ENCODE peak calls at places on chromosomes 7 and 10, in six cellular contexts. O is PC-3, L is transverse colon, M is HFFc6, T is colonic mucosa, I is HFF-Myc. H is an unnamed sample.

GRCh38 chr7:103989200-103989784 is at the start of gene RELN:
- DNase-seq in O (no peak), L (no peak), M (no peak), T (no peak), I (no peak), H (no peak)

GRCh38 chr7:69105981-69106380 is 492.3 kb upstream of the AUTS2 start:
- DNase-seq in O (no peak), L (no peak), M (no peak), T (no peak), I (no peak), H (no peak)

GRCh38 chr7:151012921-151013347 is 11.4 kb downstream of the ATG9B start:
- DNase-seq in O (peak), L (no peak), M (no peak), T (no peak), I (no peak), H (no peak)

GRCh38 chr10:24645784-24646183 is 77.9 kb downstream of the ARHGAP21 start:
- DNase-seq in O (peak), L (no peak), M (peak), T (no peak), I (no peak), H (no peak)

GRCh38 chr10:123911866-123912265 is 20.3 kb upstream of the CPXM2 start:
- DNase-seq in O (no peak), L (no peak), M (no peak), T (no peak), I (no peak), H (no peak)

GRCh38 chr7:101934618-101935017 is 117.2 kb downstream of the CUX1 start:
- DNase-seq in O (no peak), L (peak), M (no peak), T (peak), I (no peak), H (no peak)

GRCh38 chr10:106980711-106981460 is 183.6 kb downstream of the SORCS1 start:
- DNase-seq in O (no peak), L (no peak), M (no peak), T (no peak), I (no peak), H (no peak)

GRCh38 chr7:156823441-156823840 is 69.5 kb downstream of the LMBR1 start:
- DNase-seq in O (peak), L (no peak), M (no peak), T (no peak), I (no peak), H (no peak)

GRCh38 chr10:95499482-95499989 is 61.6 kb downstream of the SORBS1 start:
- DNase-seq in O (no peak), L (no peak), M (no peak), T (no peak), I (no peak), H (no peak)

GRCh38 chr7:34723866-34724490 is 66.0 kb downstream of the NPSR1 start:
- DNase-seq in O (no peak), L (no peak), M (no peak), T (no peak), I (no peak), H (no peak)

GRCh38 chr10:32943854-32944661 is 14.0 kb downstream of the ITGB1 start:
- DNase-seq in O (no peak), L (peak), M (no peak), T (peak), I (no peak), H (no peak)

GRCh38 chr10:69738071-69738470 is 63.6 kb upstream of the COL13A1 start:
- DNase-seq in O (no peak), L (no peak), M (no peak), T (no peak), I (no peak), H (no peak)

GRCh38 chr10:9853405-9854010 is 1164.2 kb upstream of the CELF2 start:
- DNase-seq in O (no peak), L (no peak), M (no peak), T (no peak), I (no peak), H (no peak)

GRCh38 chr7:121485457-121486243 is 89.5 kb upstream of the FAM3C start:
- DNase-seq in O (no peak), L (no peak), M (no peak), T (no peak), I (no peak), H (no peak)

GRCh38 chr7:8640671-8641070 is 207.3 kb downstream of the NXPH1 start:
- DNase-seq in O (no peak), L (no peak), M (no peak), T (no peak), I (no peak), H (no peak)

GRCh38 chr7:36127075-36127740 is 25.8 kb upstream of the EEPD1 start:
- DNase-seq in O (no peak), L (no peak), M (no peak), T (no peak), I (no peak), H (no peak)

GRCh38 chr10:90707657-90708056 is 150.2 kb downstream of the HTR7 start:
- DNase-seq in O (no peak), L (no peak), M (no peak), T (no peak), I (no peak), H (no peak)

GRCh38 chr10:117137031-117137910 is 799 bp downstream of the VAX1 start:
- DNase-seq in O (peak), L (no peak), M (no peak), T (no peak), I (no peak), H (no peak)

GRCh38 chr7:155729847-155730246 is 82.4 kb downstream of the SHH start:
- DNase-seq in O (peak), L (peak), M (no peak), T (peak), I (peak), H (no peak)

GRCh38 chr7:85669139-85669692 is 482.4 kb upstream of the SEMA3D start:
- DNase-seq in O (peak), L (no peak), M (no peak), T (no peak), I (no peak), H (no peak)

GRCh38 chr7:149136118-149136517 is 10.0 kb upstream of the ZNF425 start:
- DNase-seq in O (no peak), L (no peak), M (no peak), T (no peak), I (no peak), H (no peak)

GRCh38 chr10:91034494-91035157 is 113.7 kb upstream of the ANKRD1 start:
- DNase-seq in O (peak), L (peak), M (peak), T (peak), I (peak), H (no peak)

GRCh38 chr7:129780257-129781127 is 169.0 kb downstream of the NRF1 start:
- DNase-seq in O (peak), L (peak), M (no peak), T (peak), I (no peak), H (peak)

GRCh38 chr7:87047-87446 is 105.3 kb upstream of the FAM20C start:
- DNase-seq in O (no peak), L (no peak), M (no peak), T (no peak), I (no peak), H (no peak)

GRCh38 chr10:127132434-127132833 is 64.0 kb downstream of the INSYN2A start:
- DNase-seq in O (no peak), L (no peak), M (no peak), T (no peak), I (no peak), H (no peak)

GRCh38 chr7:149850007-149850594 is 11.9 kb downstream of the ZNF862 start:
- DNase-seq in O (no peak), L (no peak), M (no peak), T (no peak), I (no peak), H (no peak)

GRCh38 chr10:54682554-54682953 is 118.5 kb downstream of the PCDH15 start:
- DNase-seq in O (no peak), L (no peak), M (no peak), T (no peak), I (no peak), H (no peak)

GRCh38 chr7:91945476-91945875 is 4.8 kb downstream of the AKAP9 start:
- DNase-seq in O (peak), L (no peak), M (peak), T (no peak), I (no peak), H (no peak)

GRCh38 chr7:140013676-140014075 is 49.1 kb downstream of the PARP12 start:
- DNase-seq in O (no peak), L (no peak), M (no peak), T (no peak), I (no peak), H (no peak)

GRCh38 chr7:55133630-55134392 is 115.0 kb downstream of the EGFR start:
- DNase-seq in O (peak), L (no peak), M (peak), T (no peak), I (peak), H (no peak)

GRCh38 chr7:151715661-151716338 is 161.1 kb downstream of the PRKAG2 start:
- DNase-seq in O (no peak), L (peak), M (no peak), T (peak), I (no peak), H (no peak)

GRCh38 chr10:25877296-25877695 is 56.7 kb upstream of the MYO3A start:
- DNase-seq in O (no peak), L (no peak), M (no peak), T (no peak), I (no peak), H (no peak)

DNA sequence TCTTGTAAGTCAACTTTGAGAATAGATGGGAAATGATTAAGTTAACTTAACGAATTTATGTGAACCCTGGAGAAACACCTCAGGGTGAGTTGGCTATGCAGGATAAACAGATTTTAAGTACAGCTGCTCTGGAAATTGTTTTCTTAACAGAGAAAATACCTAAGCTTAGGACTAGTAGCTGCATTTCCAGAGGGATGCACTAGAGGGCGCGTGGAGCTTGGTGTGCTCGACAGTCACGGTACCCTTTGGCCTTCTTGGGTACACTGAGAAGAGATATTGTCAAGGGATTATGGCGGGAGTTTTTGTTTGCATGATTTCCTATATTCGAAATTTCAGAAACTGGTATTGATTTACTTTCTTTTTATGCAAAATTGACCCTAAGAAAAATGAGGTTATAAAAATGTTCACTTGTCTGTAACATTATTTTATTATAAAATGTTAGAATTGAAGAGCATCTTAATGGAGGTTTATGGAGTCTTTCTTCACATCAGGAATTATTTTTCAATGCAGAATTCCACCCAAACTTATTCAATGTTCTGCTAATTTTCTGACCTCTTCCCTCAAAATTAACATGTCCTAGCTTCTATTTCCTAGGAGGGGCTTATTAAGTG is 58.4 kb upstream of the MYO3A start:
- DNase-seq in O (peak), L (peak), M (peak), T (peak), I (peak), H (peak)
- TF ChIP-seq CTCF in O (peak), L (peak), M (peak), T (peak), I (peak), H (peak)

GRCh38 chr10:4511559-4511958 is 314.4 kb upstream of the AKR1E2 start:
- DNase-seq in O (no peak), L (no peak), M (no peak), T (no peak), I (peak), H (no peak)

GRCh38 chr10:4514445-4515108 is 311.4 kb upstream of the AKR1E2 start:
- DNase-seq in O (no peak), L (peak), M (no peak), T (peak), I (no peak), H (no peak)

GRCh38 chr10:4519691-4520402 is 306.2 kb upstream of the AKR1E2 start:
- DNase-seq in O (no peak), L (no peak), M (no peak), T (no peak), I (no peak), H (no peak)

GRCh38 chr10:4512557-4513286 is 313.3 kb upstream of the AKR1E2 start:
- DNase-seq in O (peak), L (peak), M (peak), T (peak), I (peak), H (no peak)

DNA sequence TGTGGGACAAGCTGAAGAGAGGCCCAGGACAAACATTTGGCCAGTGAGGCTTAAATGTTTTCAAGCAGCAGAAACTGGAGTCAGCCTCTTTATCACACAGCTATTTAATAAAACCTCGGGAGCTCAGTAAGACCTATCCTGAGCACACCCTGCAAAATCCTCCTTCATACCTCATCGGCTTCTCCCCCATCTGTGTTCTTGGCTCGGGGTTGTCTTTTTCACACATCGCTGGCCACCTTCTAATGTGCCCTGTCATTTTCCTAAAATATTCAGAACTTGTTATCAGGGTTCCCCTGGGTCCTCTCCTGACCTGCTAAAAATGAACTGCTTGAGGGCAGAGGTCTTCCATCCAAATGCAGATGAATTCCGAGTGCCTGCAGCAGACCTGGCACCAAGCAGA is 310.3 kb upstream of the AKR1E2 start:
- DNase-seq in O (no peak), L (no peak), M (no peak), T (no peak), I (no peak), H (no peak)
- TF ChIP-seq CTCF in O (no peak), L (no peak), M (no peak), T (no peak), I (no peak), H (no peak)

GRCh38 chr10:13518076-13518692 is 10.6 kb downstream of the BEND7 start:
- DNase-seq in O (no peak), L (no peak), M (no peak), T (no peak), I (no peak), H (no peak)
- TF ChIP-seq CTCF in O (no peak), L (no peak), M (peak), T (no peak), I (peak), H (peak)

GRCh38 chr10:60549686-60550085 is 160.0 kb upstream of the ANK3 start:
- DNase-seq in O (peak), L (no peak), M (no peak), T (no peak), I (no peak), H (no peak)
- TF ChIP-seq CTCF in O (peak), L (peak), M (peak), T (no peak), I (no peak), H (peak)

H was measured in progenitor cell of endocrine pancreas.